ENCODE peak calls at places on chromosomes 5 and 9, in eight cellular contexts. One of them, this sample, is unnamed.

GRCh38 chr9:33351547-33351946 is 50.8 kb downstream of the AQP7 start:
- DNase-seq in IMR-90: no peak
- DNase-seq in mucosa of gallbladder: no peak
- DNase-seq in DMS79: no peak
- DNase-seq in neural crest cell: no peak
- DNase-seq in G401: no peak
- DNase-seq in effector CD4-positive, alpha-beta T cell: no peak
- DNase-seq in cardiac septum: no peak
- DNase-seq in this sample: no peak

GRCh38 chr9:7374966-7375650 is 424.5 kb downstream of the DMAC1 start:
- DNase-seq in cardiac septum: no peak
- DNase-seq in mucosa of gallbladder: no peak
- DNase-seq in neural crest cell: no peak
- DNase-seq in IMR-90: no peak
- DNase-seq in effector CD4-positive, alpha-beta T cell: no peak
- DNase-seq in DMS79: peak
- DNase-seq in G401: no peak
- DNase-seq in this sample: no peak

GRCh38 chr5:127386557-127386956 is 96.0 kb downstream of the MEGF10 start:
- DNase-seq in DMS79: no peak
- DNase-seq in IMR-90: peak
- DNase-seq in G401: no peak
- DNase-seq in mucosa of gallbladder: no peak
- DNase-seq in effector CD4-positive, alpha-beta T cell: no peak
- DNase-seq in neural crest cell: no peak
- DNase-seq in cardiac septum: no peak
- DNase-seq in this sample: no peak

GRCh38 chr5:53478411-53479044 is 1.9 kb upstream of the FST start:
- DNase-seq in mucosa of gallbladder: no peak
- DNase-seq in DMS79: peak
- DNase-seq in neural crest cell: peak
- DNase-seq in IMR-90: peak
- DNase-seq in effector CD4-positive, alpha-beta T cell: no peak
- DNase-seq in cardiac septum: no peak
- DNase-seq in G401: peak
- DNase-seq in this sample: peak

GRCh38 chr9:91220021-91220420 is 141.7 kb downstream of the AUH start:
- DNase-seq in cardiac septum: no peak
- DNase-seq in DMS79: no peak
- DNase-seq in G401: no peak
- DNase-seq in IMR-90: no peak
- DNase-seq in mucosa of gallbladder: no peak
- DNase-seq in neural crest cell: no peak
- DNase-seq in effector CD4-positive, alpha-beta T cell: no peak
- DNase-seq in this sample: no peak

GRCh38 chr5:15587941-15588340 is 88.0 kb downstream of the FBXL7 start:
- DNase-seq in cardiac septum: no peak
- DNase-seq in mucosa of gallbladder: no peak
- DNase-seq in G401: no peak
- DNase-seq in neural crest cell: no peak
- DNase-seq in DMS79: no peak
- DNase-seq in IMR-90: no peak
- DNase-seq in effector CD4-positive, alpha-beta T cell: no peak
- DNase-seq in this sample: no peak

GRCh38 chr9:109765821-109766220 is 14.2 kb upstream of the PALM2AKAP2 start:
- DNase-seq in mucosa of gallbladder: no peak
- DNase-seq in cardiac septum: no peak
- DNase-seq in neural crest cell: no peak
- DNase-seq in G401: no peak
- DNase-seq in effector CD4-positive, alpha-beta T cell: no peak
- DNase-seq in DMS79: no peak
- DNase-seq in IMR-90: no peak
- DNase-seq in this sample: no peak

GRCh38 chr9:116494815-116495634 is 192.1 kb upstream of the TRIM32 start:
- DNase-seq in neural crest cell: no peak
- DNase-seq in mucosa of gallbladder: no peak
- DNase-seq in cardiac septum: no peak
- DNase-seq in G401: peak
- DNase-seq in IMR-90: no peak
- DNase-seq in effector CD4-positive, alpha-beta T cell: no peak
- DNase-seq in DMS79: no peak
- DNase-seq in this sample: no peak

GRCh38 chr9:128575921-128576320 is 23.5 kb downstream of the SPTAN1 start:
- DNase-seq in cardiac septum: no peak
- DNase-seq in effector CD4-positive, alpha-beta T cell: no peak
- DNase-seq in IMR-90: no peak
- DNase-seq in DMS79: no peak
- DNase-seq in mucosa of gallbladder: no peak
- DNase-seq in G401: no peak
- DNase-seq in neural crest cell: no peak
- DNase-seq in this sample: no peak

GRCh38 chr9:96169488-96169887 is 132.5 kb downstream of the HSD17B3 start:
- DNase-seq in effector CD4-positive, alpha-beta T cell: no peak
- DNase-seq in DMS79: no peak
- DNase-seq in IMR-90: peak
- DNase-seq in neural crest cell: peak
- DNase-seq in G401: peak
- DNase-seq in cardiac septum: no peak
- DNase-seq in mucosa of gallbladder: peak
- DNase-seq in this sample: no peak

GRCh38 chr9:136303825-136304416 is at the start of gene CCDC187:
- DNase-seq in IMR-90: no peak
- DNase-seq in DMS79: no peak
- DNase-seq in mucosa of gallbladder: no peak
- DNase-seq in neural crest cell: no peak
- DNase-seq in effector CD4-positive, alpha-beta T cell: no peak
- DNase-seq in cardiac septum: no peak
- DNase-seq in G401: no peak
- DNase-seq in this sample: no peak

GRCh38 chr5:166582416-166582815 is 1709.0 kb upstream of the WWC1 start:
- DNase-seq in DMS79: no peak
- DNase-seq in IMR-90: no peak
- DNase-seq in neural crest cell: no peak
- DNase-seq in mucosa of gallbladder: no peak
- DNase-seq in cardiac septum: no peak
- DNase-seq in G401: no peak
- DNase-seq in effector CD4-positive, alpha-beta T cell: no peak
- DNase-seq in this sample: no peak

This sample was measured in pons.